ENCODE peak calls at places on chromosome 20, in ten cellular contexts. M is tibial artery; V is dorsolateral prefrontal cortex; K is CD8-positive, alpha-beta T cell; D is neural progenitor cell; P is heart left ventricle; U is PC-3; H is neural crest cell; J is WTC11; X is hepatocyte. A is an unnamed sample.
A peak's percentile ranks its signal among the peaks of the same experiment; 100 is the strongest.

GRCh38 chr20:57882451-57883161 is 172.8 kb upstream of the PMEPA1 start:
- DNase-seq in M (no peak), V (no peak), K (no peak), D (no peak), P (no peak), U (peak; percentile 85), H (no peak), J (no peak), X (no peak), A (no peak)

GRCh38 chr20:6909608-6910007 is 142.1 kb downstream of the BMP2 start:
- DNase-seq in M (no peak), V (no peak), K (no peak), D (no peak), P (no peak), U (no peak), H (no peak), J (no peak), X (no peak), A (no peak)

GRCh38 chr20:5114403-5114802 is 5.4 kb downstream of the PCNA start:
- DNase-seq in M (no peak), V (no peak), K (no peak), D (no peak), P (no peak), U (no peak), H (no peak), J (no peak), X (no peak), A (no peak)

GRCh38 chr20:59010321-59010994 is 3.4 kb upstream of the CTSZ start:
- DNase-seq in M (no peak), V (no peak), K (no peak), D (no peak), P (peak; percentile 16), U (peak; percentile 38), H (no peak), J (no peak), X (no peak), A (no peak)

GRCh38 chr20:59082981-59083380 is 40.4 kb upstream of the PRELID3B start:
- DNase-seq in M (no peak), V (no peak), K (no peak), D (no peak), P (no peak), U (peak; percentile 82), H (no peak), J (no peak), X (no peak), A (peak; percentile 73)

GRCh38 chr20:38460040-38460623 is 12.5 kb upstream of the RALGAPB start:
- DNase-seq in M (no peak), V (no peak), K (no peak), D (no peak), P (no peak), U (peak; percentile 91), H (no peak), J (no peak), X (peak; percentile 86), A (peak; percentile 47)

GRCh38 chr20:45340236-45340847 is 7.9 kb downstream of the SDC4 start:
- DNase-seq in M (no peak), V (no peak), K (no peak), D (no peak), P (no peak), U (no peak), H (no peak), J (no peak), X (peak; percentile 32), A (no peak)

GRCh38 chr20:17653835-17654648 is 28.0 kb downstream of the RRBP1 start:
- DNase-seq in M (peak; percentile 18), V (no peak), K (no peak), D (no peak), P (no peak), U (no peak), H (no peak), J (no peak), X (no peak), A (no peak)

GRCh38 chr20:36736451-36737182 is 9.3 kb downstream of the NDRG3 start:
- DNase-seq in M (no peak), V (no peak), K (no peak), D (no peak), P (no peak), U (no peak), H (no peak), J (no peak), X (no peak), A (no peak)

GRCh38 chr20:17601957-17602356 is 32.1 kb downstream of the DSTN start:
- DNase-seq in M (no peak), V (no peak), K (no peak), D (no peak), P (no peak), U (no peak), H (no peak), J (no peak), X (no peak), A (no peak)

GRCh38 chr20:779771-780170 is 11.5 kb upstream of the SLC52A3 start:
- DNase-seq in M (no peak), V (no peak), K (no peak), D (no peak), P (no peak), U (no peak), H (no peak), J (no peak), X (no peak), A (no peak)

GRCh38 chr20:1968958-1969357 is 24.9 kb downstream of the PDYN start:
- DNase-seq in M (no peak), V (no peak), K (no peak), D (peak; percentile 61), P (no peak), U (no peak), H (no peak), J (no peak), X (no peak), A (no peak)

GRCh38 chr20:1964061-1964460 is 29.8 kb downstream of the PDYN start:
- DNase-seq in M (no peak), V (no peak), K (no peak), D (no peak), P (no peak), U (no peak), H (no peak), J (no peak), X (no peak), A (no peak)

GRCh38 chr20:1965520-1966278 is 28.2 kb downstream of the PDYN start:
- DNase-seq in M (peak; percentile 71), V (peak; percentile 81), K (peak; percentile 60), D (peak; percentile 90), P (peak; percentile 69), U (peak; percentile 74), H (peak; percentile 83), J (peak; percentile 89), X (peak; percentile 87), A (peak; percentile 74)

GRCh38 chr20:1961374-1961773 is 32.5 kb downstream of the PDYN start:
- DNase-seq in M (no peak), V (no peak), K (no peak), D (no peak), P (no peak), U (no peak), H (no peak), J (no peak), X (no peak), A (no peak)

GRCh38 chr20:1964659-1965405 is 29.0 kb downstream of the PDYN start:
- DNase-seq in M (no peak), V (no peak), K (no peak), D (peak; percentile 58), P (no peak), U (no peak), H (no peak), J (no peak), X (peak; percentile 21), A (no peak)
- TF ChIP-seq CTCF in M (no peak), V (no peak), K (no peak), D (peak; percentile 37), P (no peak), U (no peak), H (no peak), J (no peak), X (no peak), A (no peak)

GRCh38 chr20:50456452-50457324 is 53.5 kb upstream of the PTPN1 start:
- DNase-seq in M (no peak), V (no peak), K (no peak), D (no peak), P (no peak), U (no peak), H (no peak), J (no peak), X (no peak), A (peak; percentile 50)
- TF ChIP-seq CTCF in M (no peak), V (no peak), K (no peak), D (peak; percentile 28), P (no peak), U (peak; percentile 56), H (no peak), J (no peak), X (peak; percentile 9), A (peak; percentile 29)

DNA sequence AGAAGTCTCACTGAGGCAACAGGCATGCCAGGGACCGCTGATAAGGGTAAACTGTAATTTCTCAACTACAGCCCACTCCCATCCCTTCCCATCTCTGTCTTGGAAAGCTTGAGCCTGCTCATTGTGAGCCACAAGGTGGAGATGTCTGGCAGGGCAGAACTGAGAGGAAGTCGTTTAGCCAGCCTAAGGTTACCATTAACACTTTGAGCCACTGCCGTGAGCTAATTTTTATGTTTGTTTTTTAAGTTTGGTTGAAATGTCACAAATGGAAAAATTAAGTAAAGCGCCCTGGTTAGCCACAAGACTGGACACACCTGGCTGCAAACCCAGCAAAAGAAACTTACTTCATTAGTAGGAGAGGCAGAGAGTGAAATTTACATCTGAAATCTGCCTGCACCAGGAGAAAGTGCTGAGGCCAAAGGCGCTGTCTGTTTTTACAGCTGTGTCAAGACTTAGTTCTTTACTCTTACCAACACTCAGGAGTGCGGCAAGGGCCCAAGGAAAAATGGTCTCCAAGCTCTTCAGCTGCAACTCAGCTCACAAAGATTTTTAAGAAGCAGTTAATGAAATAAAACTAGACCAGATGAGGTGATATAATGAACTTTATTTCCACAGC is 50.0 kb upstream of the FAM83C start:
- DNase-seq in M (no peak), V (no peak), K (no peak), D (peak; percentile 27), P (no peak), U (no peak), H (no peak), J (peak; percentile 18), X (no peak), A (peak; percentile 48)
- TF ChIP-seq CTCF in M (peak; percentile 10), V (no peak), K (no peak), D (peak; percentile 40), P (no peak), U (peak; percentile 37), H (peak; percentile 16), J (no peak), X (no peak), A (peak; percentile 52)

DNA sequence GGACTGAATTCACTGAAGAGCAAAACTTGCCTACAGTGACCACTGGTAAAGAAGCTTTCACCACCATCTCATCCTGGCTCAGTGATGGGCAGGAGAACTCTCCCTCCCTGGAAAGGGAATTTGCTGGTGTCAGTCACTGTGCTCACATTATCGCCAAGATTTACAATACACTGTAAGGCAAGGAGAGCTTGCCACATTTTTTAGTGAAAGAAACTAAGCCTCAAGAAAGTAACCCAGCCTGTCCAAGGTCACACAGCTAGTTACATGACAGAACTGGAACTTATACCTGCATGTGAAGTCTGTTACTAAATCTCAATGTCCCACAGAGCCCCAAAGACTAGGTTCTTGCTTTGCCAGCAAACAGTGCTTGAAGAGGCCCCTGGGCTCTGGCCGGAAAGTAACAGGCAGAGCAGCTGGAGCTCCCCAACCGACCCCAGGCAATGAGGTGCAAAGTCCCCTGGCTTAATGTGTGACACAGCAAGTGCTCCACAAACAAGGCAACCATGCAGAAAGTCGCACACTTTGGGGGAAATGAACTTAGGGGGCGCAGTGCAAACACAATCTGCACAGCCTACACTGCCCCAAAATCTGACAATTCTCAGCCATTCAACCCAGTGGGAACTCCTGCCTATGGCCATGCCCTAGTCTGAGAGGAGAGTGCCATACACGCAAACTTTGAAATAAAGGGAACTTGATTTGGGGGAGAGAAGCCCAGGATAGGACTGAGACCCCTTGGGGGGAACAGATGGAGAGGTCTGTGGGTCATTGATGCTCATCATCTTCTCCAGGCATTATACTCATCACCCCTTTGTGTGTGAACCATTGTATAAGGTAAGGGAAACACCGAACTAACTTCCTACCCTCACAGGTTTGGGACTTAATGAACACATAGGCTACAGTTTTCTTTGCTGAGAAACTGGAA is 1.9 kb downstream of the BCL2L1 start:
- DNase-seq in M (no peak), V (no peak), K (no peak), D (no peak), P (no peak), U (peak; percentile 13), H (no peak), J (no peak), X (peak; percentile 78), A (peak; percentile 80)
- TF ChIP-seq CTCF in M (no peak), V (peak; percentile 24), K (no peak), D (no peak), P (no peak), U (no peak), H (no peak), J (no peak), X (no peak), A (peak; percentile 18)